ENCODE peak calls at places on chromosomes 16 and 17, in six cellular contexts. U is activated T-helper 1 cell treated with Interleukin-2 at 50 U/mL for 16 hours; C is stomach; X is activated gamma-delta T cell treated with anti-CD3 and anti-CD28 coated beads, Interleukin-2, amount 50 U/mL, for 16 hours; Q is left ventricle myocardium inferior; Z is RWPE1. W is an unnamed sample.

GRCh38 chr16:28863929-28864886 is 565 bp downstream of the SH2B1 start:
- DNase-seq in U (no peak), C (no peak), X (no peak), Q (no peak), Z (no peak), W (no peak)

GRCh38 chr17:2082003-2082862 is 27.3 kb downstream of the HIC1 start:
- DNase-seq in U (no peak), C (no peak), X (no peak), Q (no peak), Z (no peak), W (no peak)

GRCh38 chr16:73172621-73173312 is 124.8 kb upstream of the ZFHX3 start:
- DNase-seq in U (no peak), C (peak), X (no peak), Q (peak), Z (peak), W (no peak)

GRCh38 chr16:67659675-67660563 is at the start of gene ACD:
- DNase-seq in U (peak), C (peak), X (peak), Q (peak), Z (peak), W (peak)

GRCh38 chr16:53282975-53283946 is 151.0 kb upstream of the RBL2 start:
- DNase-seq in U (no peak), C (no peak), X (no peak), Q (no peak), Z (peak), W (no peak)

GRCh38 chr17:50359998-50360461 is 13.0 kb downstream of the MRPL27 start:
- DNase-seq in U (no peak), C (no peak), X (no peak), Q (no peak), Z (no peak), W (no peak)

GRCh38 chr17:78716814-78717393 is 65.2 kb downstream of the CYTH1 start:
- DNase-seq in U (no peak), C (peak), X (no peak), Q (peak), Z (peak), W (no peak)

GRCh38 chr16:29710227-29711219 is 31.5 kb downstream of the QPRT start:
- DNase-seq in U (no peak), C (no peak), X (peak), Q (no peak), Z (peak), W (no peak)

GRCh38 chr17:55588858-55589257 is 77.6 kb upstream of the SMIM36 start:
- DNase-seq in U (no peak), C (no peak), X (no peak), Q (no peak), Z (no peak), W (no peak)

GRCh38 chr17:27977751-27978688 is 64.5 kb upstream of the NLK start:
- DNase-seq in U (no peak), C (no peak), X (no peak), Q (no peak), Z (peak), W (no peak)

GRCh38 chr16:2817496-2818277 is 650 bp downstream of the PRSS21 start:
- DNase-seq in U (no peak), C (no peak), X (no peak), Q (no peak), Z (no peak), W (no peak)

GRCh38 chr17:43611230-43611969 is 50.3 kb downstream of the MEOX1 start:
- DNase-seq in U (no peak), C (no peak), X (no peak), Q (no peak), Z (no peak), W (no peak)

GRCh38 chr17:77693301-77693700 is 265.2 kb upstream of the TNRC6C start:
- DNase-seq in U (no peak), C (no peak), X (no peak), Q (no peak), Z (no peak), W (no peak)

GRCh38 chr17:72702998-72703397 is 389.5 kb downstream of the SLC39A11 start:
- DNase-seq in U (no peak), C (no peak), X (no peak), Q (no peak), Z (no peak), W (no peak)

GRCh38 chr17:68182940-68183551 is 64.8 kb upstream of the AMZ2 start:
- DNase-seq in U (peak), C (no peak), X (peak), Q (no peak), Z (peak), W (no peak)

GRCh38 chr16:55912022-55912421 is 36.8 kb upstream of the CES5A start:
- DNase-seq in U (no peak), C (no peak), X (no peak), Q (peak), Z (no peak), W (no peak)

GRCh38 chr17:14307560-14308024 is 6.7 kb downstream of the HS3ST3B1 start:
- DNase-seq in U (no peak), C (no peak), X (no peak), Q (no peak), Z (peak), W (no peak)

GRCh38 chr17:49676276-49676868 is 1.5 kb downstream of the SPOP start:
- DNase-seq in U (no peak), C (no peak), X (no peak), Q (no peak), Z (peak), W (no peak)

GRCh38 chr16:63925221-63925620 is 1196.6 kb downstream of the CDH11 start:
- DNase-seq in U (no peak), C (no peak), X (no peak), Q (no peak), Z (no peak), W (no peak)

GRCh38 chr16:72819345-72819744 is 228.6 kb downstream of the ZFHX3 start:
- DNase-seq in U (no peak), C (no peak), X (no peak), Q (no peak), Z (peak), W (no peak)

W was measured in stimulated activated effector memory CD8-positive, alpha-beta T cell treated with anti-CD3 and anti-CD28 coated beads, Interleukin-12 subunit alpha, Interleukin-12 subunit beta, amount 100 ng/mL, for 72 hours.